ENCODE peak calls at places on chromosomes 16 and 17, in six cellular contexts. W is HepG2, A is SK-N-SH, T is HCT116, F is GM12878, N is H1. B is an unnamed sample.

GRCh38 chr17:78748048-78748729 is 33.9 kb downstream of the CYTH1 start:
- DNase-seq in N (no peak), A (no peak), T (no peak), W (peak; percentile 90), F (no peak), B (no peak)

GRCh38 chr16:72990003-72990521 is 57.9 kb downstream of the ZFHX3 start:
- DNase-seq in N (no peak), T (peak; percentile 31), W (no peak), A (no peak), F (no peak), B (peak; percentile 81)

GRCh38 chr16:79758615-79759346 is 158.2 kb upstream of the MAF start:
- DNase-seq in F (no peak), N (no peak), T (no peak), W (peak; percentile 46), A (no peak), B (no peak)

GRCh38 chr16:70738083-70738977 is 52.5 kb upstream of the MTSS2 start:
- DNase-seq in T (no peak), W (peak; percentile 79), N (peak; percentile 73), A (peak; percentile 81), F (no peak), B (peak; percentile 31)

GRCh38 chr17:48465884-48466283 is 35.9 kb upstream of the SKAP1 start:
- DNase-seq in T (no peak), F (no peak), A (no peak), N (no peak), W (no peak), B (no peak)

GRCh38 chr17:233473-233941 is 52.1 kb upstream of the DOC2B start:
- DNase-seq in W (peak; percentile 53), T (no peak), A (no peak), N (no peak), F (no peak), B (no peak)

GRCh38 chr16:73082608-73083007 is 34.7 kb upstream of the ZFHX3 start:
- DNase-seq in N (no peak), T (no peak), W (peak; percentile 37), A (no peak), F (no peak), B (no peak)

GRCh38 chr17:56690441-56691291 is 97.2 kb downstream of the NOG start:
- DNase-seq in T (no peak), F (no peak), N (no peak), A (no peak), W (no peak), B (no peak)

GRCh38 chr17:9648521-9649110 is 3.3 kb downstream of the USP43 start:
- DNase-seq in N (no peak), T (no peak), W (no peak), A (no peak), F (no peak), B (peak; percentile 38)

GRCh38 chr17:56592487-56593072 is 919 bp upstream of the NOG start:
- DNase-seq in T (no peak), N (peak; percentile 93), A (peak; percentile 95), F (no peak), W (peak; percentile 11), B (peak; percentile 67)

GRCh38 chr17:27216836-27217235 is 77.1 kb upstream of the WSB1 start:
- DNase-seq in A (no peak), T (no peak), F (no peak), N (no peak), W (no peak), B (no peak)

GRCh38 chr17:50027639-50028206 is 28.2 kb upstream of the ITGA3 start:
- DNase-seq in T (peak; percentile 84), W (no peak), F (no peak), A (peak; percentile 56), N (no peak), B (no peak)

GRCh38 chr16:27599606-27600005 is 49.7 kb downstream of the KATNIP start:
- DNase-seq in F (no peak), T (no peak), A (no peak), W (no peak), N (no peak), B (no peak)

GRCh38 chr17:39754958-39755549 is 17.3 kb downstream of the GRB7 start:
- DNase-seq in F (no peak), A (no peak), T (no peak), N (peak; percentile 60), W (no peak), B (no peak)

GRCh38 chr17:1769826-1770477 is 8.1 kb downstream of the SERPINF1 start:
- DNase-seq in F (no peak), W (peak; percentile 95), N (no peak), A (no peak), T (no peak), B (peak; percentile 96)

GRCh38 chr17:40547079-40547784 is 18.0 kb downstream of the CCR7 start:
- DNase-seq in F (no peak), W (no peak), T (no peak), N (no peak), A (no peak), B (no peak)

GRCh38 chr17:76200354-76200753 is 39.9 kb downstream of the RNF157 start:
- DNase-seq in F (no peak), A (no peak), N (no peak), T (no peak), W (no peak), B (no peak)

GRCh38 chr17:45896803-45897693 is 2.7 kb downstream of the MAPT start:
- DNase-seq in N (peak; percentile 73), F (no peak), W (no peak), A (no peak), T (no peak), B (peak; percentile 44)

GRCh38 chr16:82655315-82655714 is 28.5 kb downstream of the CDH13 start:
- DNase-seq in A (no peak), T (no peak), N (no peak), W (no peak), F (peak; percentile 50), B (no peak)

GRCh38 chr17:10311131-10311530 is 61.7 kb downstream of the MYH13 start:
- DNase-seq in T (no peak), A (no peak), N (no peak), F (no peak), W (no peak), B (no peak)

GRCh38 chr17:80943346-80944145 is 48.1 kb upstream of the CHMP6 start:
- DNase-seq in T (no peak), W (no peak), N (no peak), A (no peak), F (no peak), B (no peak)

GRCh38 chr16:80807916-80808315 is 3.5 kb upstream of the CDYL2 start:
- DNase-seq in N (no peak), T (no peak), A (no peak), F (no peak), W (no peak), B (no peak)

GRCh38 chr16:80803341-80804060 is 897 bp downstream of the CDYL2 start:
- DNase-seq in T (no peak), A (peak; percentile 66), F (no peak), W (no peak), N (peak; percentile 81), B (peak; percentile 51)

GRCh38 chr16:80804451-80805383 is at the start of gene CDYL2:
- DNase-seq in F (no peak), A (peak; percentile 78), T (no peak), N (peak; percentile 55), W (no peak), B (peak; percentile 90)

GRCh38 chr16:80804061-80804450 is 342 bp downstream of the CDYL2 start:
- DNase-seq in A (no peak), N (peak; percentile 65), T (no peak), W (peak; percentile 6), F (no peak), B (peak; percentile 63)

DNA sequence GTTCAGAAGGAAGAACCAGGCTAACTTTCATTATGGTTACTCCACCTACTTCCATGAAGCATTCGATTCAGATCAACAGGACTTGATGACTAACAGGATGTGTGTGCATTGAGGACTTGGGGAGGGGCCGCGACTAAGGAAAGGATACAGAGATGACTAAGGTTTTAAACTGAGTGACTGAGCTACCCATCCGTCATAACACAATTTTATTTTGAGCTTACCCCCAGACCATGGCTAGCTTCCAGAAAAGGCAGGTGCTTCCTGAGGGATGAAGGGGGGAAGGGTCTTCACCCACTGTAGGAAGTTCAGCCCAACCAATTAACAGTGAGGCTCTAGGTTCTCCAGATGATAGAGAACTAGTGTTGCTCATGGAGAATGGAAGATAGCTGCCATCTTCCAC is 2.6 kb upstream of the CDYL2 start:
- DNase-seq in F (no peak), W (peak; percentile 11), A (no peak), T (no peak), N (no peak), B (no peak)
- TF ChIP-seq JUND in F (no peak), W (no peak), A (no peak), T (no peak), N (no peak), B (no peak)

GRCh38 chr16:88815901-88816589 is 4.3 kb upstream of the APRT start:
- DNase-seq in A (peak; percentile 86), T (no peak), F (no peak), W (peak; percentile 35), N (peak; percentile 91), B (no peak)

GRCh38 chr16:88811850-88812736 is at the start of gene APRT:
- DNase-seq in T (peak; percentile 91), N (peak; percentile 99), F (peak; percentile 83), W (peak; percentile 83), A (peak; percentile 99), B (peak; percentile 88)

GRCh38 chr16:88815227-88815626 is 3.5 kb upstream of the APRT start:
- DNase-seq in N (no peak), F (no peak), T (no peak), A (no peak), W (no peak), B (no peak)

GRCh38 chr16:88813396-88814143 is 1.8 kb upstream of the APRT start:
- DNase-seq in W (no peak), T (no peak), N (no peak), A (no peak), F (no peak), B (no peak)

DNA sequence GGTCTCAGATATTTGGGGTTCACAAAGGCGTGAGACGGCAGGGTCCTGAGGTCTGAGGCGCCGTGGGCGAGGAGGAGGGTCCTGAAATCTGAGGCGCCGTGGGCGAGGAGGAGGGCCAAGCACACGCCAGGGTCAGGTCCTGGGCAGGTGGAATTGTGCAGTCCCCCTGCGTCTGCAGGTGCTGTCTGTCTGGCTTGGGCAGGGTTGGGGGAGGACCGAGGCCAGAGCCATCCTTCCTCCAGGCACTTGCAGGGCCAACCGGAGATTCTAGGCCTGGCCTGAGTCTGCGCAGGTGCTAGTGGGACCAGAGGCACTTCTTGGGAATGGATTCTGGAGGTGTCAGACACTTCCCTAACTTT is 2.4 kb upstream of the APRT start:
- DNase-seq in A (no peak), W (no peak), F (no peak), T (no peak), N (no peak), B (no peak)
- TF ChIP-seq JUND in A (no peak), W (no peak), F (no peak), T (no peak), N (no peak), B (no peak)

DNA sequence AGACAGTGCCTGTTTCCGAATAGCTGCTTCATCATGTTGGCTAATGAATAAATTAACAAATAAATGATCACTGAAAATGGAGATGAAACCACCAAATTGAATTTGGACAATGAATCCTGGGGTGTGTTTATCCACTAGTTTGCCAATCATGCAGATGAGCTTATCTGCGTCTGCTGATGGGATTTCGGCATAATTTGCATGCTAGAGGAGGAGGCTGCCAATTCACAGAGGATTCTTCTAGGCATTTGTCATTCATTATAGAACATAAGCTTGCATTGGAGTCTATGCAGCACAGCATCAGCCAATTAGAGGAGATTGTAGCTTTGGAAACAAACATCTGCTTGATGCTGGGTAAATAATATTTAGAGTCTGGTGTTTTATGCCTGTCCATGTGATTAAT is 123.1 kb downstream of the NPIPB5 start:
- DNase-seq in A (no peak), W (no peak), F (no peak), T (no peak), N (no peak), B (no peak)
- TF ChIP-seq JUND in A (no peak), W (no peak), F (no peak), T (no peak), N (no peak), B (no peak)

GRCh38 chr16:89764711-89765201 is 43.4 kb downstream of the ZNF276 start:
- DNase-seq in N (no peak), T (no peak), A (no peak), F (peak; percentile 91), W (no peak), B (no peak)
- TF ChIP-seq JUND in N (no peak), T (no peak), A (no peak), F (peak; percentile 86), W (no peak), B (no peak)

B was measured in T47D.